ENCODE peak calls at places on chromosomes 5 and 9, in six cellular contexts. U, X, N, F, Y and K are unnamed samples.

GRCh38 chr5:78779771-78780616 is 131.4 kb upstream of the LHFPL2 start:
- DNase-seq in Y (no peak), N (no peak), X (no peak), U (no peak), F (peak; percentile 97), K (no peak)

GRCh38 chr9:98538626-98539031 is 170.1 kb downstream of the GABBR2 start:
- DNase-seq in U (no peak), X (no peak), Y (no peak), N (no peak), F (no peak), K (no peak)

GRCh38 chr5:81014348-81014747 is 54.2 kb downstream of the RASGRF2 start:
- DNase-seq in X (no peak), N (no peak), Y (no peak), U (no peak), F (no peak), K (no peak)

GRCh38 chr9:98569491-98569890 is 139.2 kb downstream of the GABBR2 start:
- DNase-seq in U (no peak), Y (no peak), F (peak; percentile 40), X (no peak), N (no peak), K (no peak)

GRCh38 chr5:79794347-79794746 is 104.7 kb downstream of the CMYA5 start:
- DNase-seq in X (no peak), F (peak; percentile 84), U (no peak), N (no peak), Y (no peak), K (no peak)

GRCh38 chr9:32954642-32955041 is 46.8 kb downstream of the APTX start:
- DNase-seq in N (no peak), F (no peak), Y (no peak), X (no peak), U (no peak), K (no peak)

GRCh38 chr9:76758476-76758875 is 5.8 kb upstream of the PCA3 start:
- DNase-seq in Y (no peak), U (no peak), X (no peak), N (no peak), F (no peak), K (no peak)

GRCh38 chr5:2207966-2208544 is 325.3 kb upstream of the IRX4 start:
- DNase-seq in F (peak; percentile 15), Y (peak; percentile 38), X (no peak), N (no peak), U (no peak), K (no peak)

GRCh38 chr5:65020492-65020891 is 251.8 kb downstream of the CWC27 start:
- DNase-seq in F (no peak), N (no peak), Y (no peak), U (no peak), X (no peak), K (no peak)

GRCh38 chr9:96884443-96884842 is 30.1 kb upstream of the ZNF782 start:
- DNase-seq in F (no peak), N (no peak), X (no peak), U (no peak), Y (no peak), K (no peak)

GRCh38 chr5:170338933-170339779 is 41.6 kb upstream of the LCP2 start:
- DNase-seq in N (no peak), Y (no peak), X (peak; percentile 68), U (peak; percentile 72), F (no peak), K (no peak)

GRCh38 chr5:172795401-172795977 is 24.5 kb upstream of the DUSP1 start:
- DNase-seq in N (peak; percentile 97), U (no peak), F (no peak), Y (no peak), X (no peak), K (no peak)

GRCh38 chr5:35031276-35031675 is 16.5 kb downstream of the AGXT2 start:
- DNase-seq in N (no peak), X (no peak), F (no peak), U (no peak), Y (no peak), K (no peak)

GRCh38 chr9:77177894-77178794 is 810 bp downstream of the VPS13A start:
- DNase-seq in N (peak; percentile 33), U (peak; percentile 56), Y (peak; percentile 30), F (peak; percentile 62), X (peak; percentile 55), K (no peak)

GRCh38 chr9:16335788-16336580 is 534.5 kb downstream of the BNC2 start:
- DNase-seq in Y (peak; percentile 8), F (no peak), N (peak; percentile 88), X (no peak), U (no peak), K (no peak)

GRCh38 chr5:53970510-53970909 is 339.9 kb downstream of the ARL15 start:
- DNase-seq in X (no peak), N (no peak), U (no peak), Y (no peak), F (no peak), K (no peak)